ENCODE peak calls at places on chromosomes 12 and 14, in five cellular contexts. G is right cardiac atrium; E is CD8-positive, alpha-beta T cell; U is astrocyte; Y is BJ. J is an unnamed sample. For H3K27me3, the result is how much of the 10 kb centered on the place peaks cover.

GRCh38 chr14:61512026-61512425 is 183.3 kb upstream of the HIF1A start:
- DNase-seq in G (no peak), E (no peak), U (no peak), Y (no peak), J (no peak)

GRCh38 chr12:19712041-19712440 is 272.7 kb downstream of the AEBP2 start:
- DNase-seq in G (no peak), E (no peak), U (peak), Y (peak), J (no peak)

GRCh38 chr12:24539646-24540045 is 409.3 kb downstream of the BCAT1 start:
- DNase-seq in G (no peak), E (no peak), U (no peak), Y (no peak), J (no peak)

GRCh38 chr12:69046920-69047319 is 113.9 kb upstream of the CPM start:
- DNase-seq in G (no peak), E (no peak), U (no peak), Y (no peak), J (no peak)

GRCh38 chr12:110109037-110109836 is 14.9 kb upstream of the IFT81 start:
- DNase-seq in G (peak), E (no peak), U (peak), Y (peak), J (peak)

GRCh38 chr12:54663603-54664002 is 15.4 kb upstream of the DCD start:
- DNase-seq in G (no peak), E (no peak), U (no peak), Y (no peak), J (no peak)

GRCh38 chr14:70622111-70622712 is 19.5 kb upstream of the TTC9 start:
- DNase-seq in G (no peak), E (peak), U (peak), Y (no peak), J (no peak)

GRCh38 chr12:6644903-6645302 is 2.3 kb downstream of the ACRBP start:
- DNase-seq in G (peak), E (no peak), U (no peak), Y (no peak), J (no peak)

GRCh38 chr14:67413806-67414769 is 2.1 kb upstream of the PLEK2 start:
- DNase-seq in G (no peak), E (no peak), U (peak), Y (peak), J (peak)

GRCh38 chr14:54000341-54000811 is 43.8 kb upstream of the BMP4 start:
- DNase-seq in G (no peak), E (no peak), U (peak), Y (no peak), J (no peak)

GRCh38 chr12:85855305-85855704 is 18.8 kb upstream of the NTS start:
- DNase-seq in G (no peak), E (no peak), U (no peak), Y (no peak), J (no peak)

GRCh38 chr14:99800781-99801180 is 7.6 kb downstream of the EML1 start:
- DNase-seq in G (no peak), E (no peak), U (no peak), Y (no peak), J (no peak)

GRCh38 chr14:55712505-55712904 is 132.5 kb downstream of the KTN1 start:
- DNase-seq in G (peak), E (no peak), U (no peak), Y (no peak), J (no peak)

DNA sequence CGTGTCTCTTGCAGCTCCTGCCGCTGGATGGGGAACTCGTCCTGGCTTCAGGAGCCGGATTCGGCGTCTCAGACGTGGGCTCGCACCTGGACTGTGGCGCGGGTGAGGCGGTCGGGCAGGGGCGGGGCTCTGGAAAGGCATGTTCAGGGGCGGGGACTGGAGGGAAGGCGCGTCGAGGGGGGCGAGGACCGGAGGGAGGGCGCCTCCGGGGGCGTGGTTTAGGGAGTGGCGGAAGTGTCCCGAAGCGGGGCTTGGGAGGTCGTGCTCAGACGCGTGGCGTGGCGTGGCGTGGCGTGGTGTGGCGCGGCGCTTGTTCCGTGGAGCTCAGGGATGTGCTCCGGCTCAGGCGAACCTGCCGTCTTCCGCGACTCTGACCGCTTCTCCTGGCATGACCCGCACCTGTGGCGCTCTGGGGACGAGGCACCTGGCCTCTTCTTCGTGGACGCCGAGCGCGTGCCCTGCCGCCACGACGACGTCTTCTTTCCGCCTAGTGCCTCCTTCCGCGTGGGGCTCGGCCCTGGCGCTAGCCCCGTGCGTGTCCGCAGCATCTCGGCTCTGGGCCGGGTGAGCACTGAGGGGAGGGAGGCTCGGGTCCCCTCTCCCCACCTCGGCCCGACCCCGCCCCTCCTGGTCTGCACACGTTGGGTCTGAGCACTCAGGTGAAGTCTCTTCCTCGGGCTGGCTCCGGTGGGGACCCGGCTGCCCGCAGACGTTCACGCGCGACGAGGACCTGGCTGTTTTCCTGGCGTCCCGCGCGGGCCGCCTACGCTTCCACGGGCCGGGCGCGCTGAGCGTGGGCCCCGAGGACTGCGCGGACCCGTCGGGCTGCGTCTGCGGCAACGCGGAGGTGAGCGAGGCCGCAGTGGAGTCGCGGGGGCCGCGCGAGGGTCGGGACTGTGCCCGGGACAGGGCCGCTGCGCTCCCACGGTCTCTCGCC is 6.2 kb downstream of the AMN start:
- DNase-seq in G (peak), E (peak), U (peak), Y (no peak), J (no peak)
- H3K27me3 ChIP-seq in G (under half), E (under half), U (under half), Y (under half), J (under half)

GRCh38 chr12:10319414-10319813 is 11.7 kb downstream of the KLRD1 start:
- DNase-seq in G (no peak), E (no peak), U (no peak), Y (no peak), J (no peak)
- H3K27me3 ChIP-seq in G (under half), E (under half), U (under half), Y (under half), J (under half)

DNA sequence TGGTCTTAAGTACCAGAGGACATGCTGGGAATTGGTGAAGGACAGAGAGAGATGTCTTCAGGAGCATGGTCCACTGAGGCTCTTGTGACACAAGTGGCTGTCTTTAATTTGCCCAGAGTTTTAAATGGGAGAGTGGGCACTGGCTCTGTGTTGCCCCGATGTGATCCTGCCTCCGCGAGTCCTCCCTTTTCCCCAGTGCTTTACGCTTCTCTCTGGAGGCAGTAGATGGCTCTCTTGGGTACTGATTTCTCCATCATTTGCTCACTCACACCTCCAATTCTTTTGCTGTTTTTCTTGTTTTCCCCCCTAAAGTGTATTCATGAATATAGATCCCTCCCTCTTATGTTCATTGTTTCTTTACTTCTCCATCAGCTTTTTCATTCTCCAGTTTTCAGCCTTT is 74.3 kb downstream of the EMP1 start:
- DNase-seq in G (no peak), E (no peak), U (no peak), Y (no peak), J (no peak)
- H3K27me3 ChIP-seq in G (under half), E (under half), U (under half), Y (under half), J (under half)

GRCh38 chr12:1634590-1635191 is 5.7 kb downstream of the WNT5B start:
- DNase-seq in G (peak), E (peak), U (peak), Y (no peak), J (peak)
- H3K27me3 ChIP-seq in G (under half), E (under half), U (under half), Y (under half), J (under half)

DNA sequence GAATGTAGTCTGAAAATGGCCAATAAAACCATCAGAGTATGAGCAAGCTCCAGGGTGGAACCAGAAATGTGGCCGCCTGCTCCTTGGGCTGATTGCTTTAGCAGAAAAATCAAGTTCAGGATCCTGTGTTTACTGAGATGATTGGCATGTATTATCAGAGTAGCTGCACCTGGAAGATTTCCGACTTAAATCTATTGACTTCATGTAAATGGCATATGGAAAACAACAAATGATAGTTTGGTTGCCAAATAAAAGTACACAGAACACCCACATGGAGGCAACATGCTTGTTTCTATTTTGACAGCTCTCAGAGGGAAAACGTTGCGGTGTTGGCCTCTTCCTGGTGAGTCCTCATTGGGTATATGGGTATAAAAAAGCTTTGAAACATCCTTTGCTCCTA is 31.3 kb downstream of the SOCS2 start:
- DNase-seq in G (no peak), E (no peak), U (no peak), Y (no peak), J (no peak)
- H3K27me3 ChIP-seq in G (under half), E (under half), U (under half), Y (under half), J (under half)

GRCh38 chr14:28783593-28784143 is 17.1 kb downstream of the FOXG1 start:
- DNase-seq in G (no peak), E (no peak), U (no peak), Y (no peak), J (no peak)
- H3K27me3 ChIP-seq in G (under half), E (under half), U (under half), Y (under half), J (half or more)

GRCh38 chr12:13373803-13374202 is 177.3 kb downstream of the EMP1 start:
- DNase-seq in G (no peak), E (no peak), U (no peak), Y (no peak), J (no peak)

GRCh38 chr12:13373131-13373530 is 176.6 kb downstream of the EMP1 start:
- DNase-seq in G (no peak), E (no peak), U (no peak), Y (no peak), J (no peak)

GRCh38 chr12:13369496-13369895 is 173.0 kb downstream of the EMP1 start:
- DNase-seq in G (no peak), E (no peak), U (no peak), Y (no peak), J (no peak)

GRCh38 chr12:13371367-13371766 is 174.8 kb downstream of the EMP1 start:
- DNase-seq in G (no peak), E (no peak), U (no peak), Y (no peak), J (no peak)

GRCh38 chr12:13371797-13372196 is 175.3 kb downstream of the EMP1 start:
- DNase-seq in G (no peak), E (no peak), U (no peak), Y (no peak), J (no peak)
- H3K27me3 ChIP-seq in G (under half), E (under half), U (under half), Y (under half), J (under half)

GRCh38 chr14:105889666-105890473 is 363.5 kb downstream of the TMEM121 start:
- DNase-seq in G (peak), E (peak), U (no peak), Y (no peak), J (peak)

GRCh38 chr14:105894125-105894977 is 368.0 kb downstream of the TMEM121 start:
- DNase-seq in G (peak), E (no peak), U (no peak), Y (no peak), J (peak)

GRCh38 chr14:105890474-105891220 is 364.3 kb downstream of the TMEM121 start:
- DNase-seq in G (peak), E (peak), U (no peak), Y (no peak), J (peak)

GRCh38 chr14:105891221-105891602 is 364.8 kb downstream of the TMEM121 start:
- DNase-seq in G (peak), E (peak), U (no peak), Y (no peak), J (peak)

GRCh38 chr14:105891631-105892452 is 365.5 kb downstream of the TMEM121 start:
- DNase-seq in G (peak), E (peak), U (no peak), Y (no peak), J (peak)
- H3K27me3 ChIP-seq in G (under half), E (under half), U (under half), Y (under half), J (under half)